ENCODE peak calls at places on chromosomes 1 and 21, in seven cellular contexts. Y is AG09319, R is Calu3, W is GM12865, N is PC-3, K is neural progenitor cell, J is heart left ventricle. L is an unnamed sample.

GRCh38 chr21:32392299-32392879 is 423 bp downstream of the URB1 start:
- DNase-seq in R (no peak), W (peak), J (no peak), K (peak), N (peak), Y (no peak), L (no peak)

GRCh38 chr1:72281144-72281543 is 1.2 kb downstream of the NEGR1 start:
- DNase-seq in W (no peak), Y (no peak), R (no peak), N (peak), K (no peak), J (no peak), L (no peak)

GRCh38 chr1:235943581-235944114 is 76.9 kb upstream of the LYST start:
- DNase-seq in Y (no peak), J (no peak), N (peak), W (no peak), K (no peak), R (no peak), L (no peak)

GRCh38 chr1:92973203-92973907 is 12.1 kb upstream of the DIPK1A start:
- DNase-seq in K (no peak), R (no peak), N (no peak), W (peak), Y (no peak), J (no peak), L (no peak)

GRCh38 chr1:156165083-156165482 is 11.7 kb downstream of the SEMA4A start:
- DNase-seq in R (no peak), N (no peak), Y (no peak), K (no peak), J (no peak), W (no peak), L (no peak)

GRCh38 chr1:201916649-201917249 is 28.1 kb downstream of the SHISA4 start:
- DNase-seq in Y (peak), R (peak), N (peak), K (no peak), J (no peak), W (peak), L (no peak)

GRCh38 chr1:34681481-34682451 is 73.1 kb upstream of the GJB5 start:
- DNase-seq in K (peak), J (no peak), N (peak), W (peak), R (peak), Y (peak), L (peak)

GRCh38 chr1:97936976-97937375 is 16.1 kb upstream of the DPYD start:
- DNase-seq in J (no peak), K (no peak), W (no peak), R (no peak), N (no peak), Y (no peak), L (no peak)

GRCh38 chr1:173245892-173246291 is 38.8 kb upstream of the TNFSF4 start:
- DNase-seq in R (no peak), J (no peak), K (no peak), N (no peak), W (no peak), Y (no peak), L (no peak)

GRCh38 chr1:167752219-167752985 is 30.6 kb downstream of the MPZL1 start:
- DNase-seq in W (peak), J (no peak), R (no peak), N (peak), K (no peak), Y (no peak), L (no peak)

GRCh38 chr1:25063591-25064416 is 133.7 kb upstream of the RUNX3 start:
- DNase-seq in N (peak), Y (no peak), K (no peak), R (no peak), W (no peak), J (no peak), L (no peak)

GRCh38 chr1:42482635-42483153 is 19.6 kb downstream of the CCDC30 start:
- DNase-seq in W (peak), R (no peak), J (no peak), N (no peak), Y (no peak), K (no peak), L (no peak)

GRCh38 chr1:183590225-183591191 is at the start of gene NCF2:
- DNase-seq in J (peak), N (no peak), Y (no peak), K (no peak), R (peak), W (peak), L (peak)

GRCh38 chr1:34164510-34165381 is at the start of gene CSMD2:
- DNase-seq in Y (peak), R (peak), J (no peak), N (no peak), W (no peak), K (peak), L (peak)

GRCh38 chr1:236103646-236104218 is 38.6 kb upstream of the GPR137B start:
- DNase-seq in W (peak), N (peak), Y (no peak), J (peak), R (peak), K (peak), L (peak)

GRCh38 chr1:98176414-98176813 is 255.6 kb upstream of the DPYD start:
- DNase-seq in Y (no peak), N (peak), K (no peak), J (no peak), W (no peak), R (no peak), L (no peak)

GRCh38 chr1:179177614-179178013 is 51.9 kb downstream of the ABL2 start:
- DNase-seq in J (no peak), W (no peak), R (no peak), N (no peak), K (no peak), Y (no peak), L (no peak)

GRCh38 chr1:228008391-228009115 is 1.8 kb downstream of the WNT3A start:
- DNase-seq in K (peak), Y (no peak), J (no peak), R (no peak), N (no peak), W (no peak), L (no peak)

GRCh38 chr1:46183119-46183842 is 7.0 kb upstream of the P3R3URF start:
- DNase-seq in K (no peak), W (no peak), Y (peak), J (peak), N (peak), R (peak), L (no peak)

GRCh38 chr21:16708431-16708830 is 804.4 kb upstream of the CXADR start:
- DNase-seq in K (no peak), J (no peak), W (no peak), R (no peak), N (no peak), Y (no peak), L (no peak)

GRCh38 chr1:212010004-212010403 is 25.4 kb downstream of the INTS7 start:
- DNase-seq in K (no peak), Y (no peak), J (no peak), N (no peak), W (no peak), R (no peak), L (no peak)

GRCh38 chr1:183443025-183443424 is 24.8 kb upstream of the NMNAT2 start:
- DNase-seq in J (no peak), N (peak), K (no peak), W (no peak), Y (no peak), R (no peak), L (no peak)

GRCh38 chr1:68276448-68276847 is 44.1 kb upstream of the WLS start:
- DNase-seq in J (no peak), K (no peak), W (no peak), R (no peak), N (no peak), Y (no peak), L (no peak)

GRCh38 chr1:206635983-206636354 is 633 bp downstream of the DYRK3 start:
- DNase-seq in N (no peak), Y (no peak), W (peak), J (no peak), R (no peak), K (no peak), L (peak)

GRCh38 chr1:196557797-196558196 is 50.4 kb downstream of the KCNT2 start:
- DNase-seq in J (no peak), W (no peak), Y (no peak), R (no peak), K (no peak), N (no peak), L (no peak)

GRCh38 chr1:200115532-200115931 is 88.0 kb downstream of the NR5A2 start:
- DNase-seq in Y (no peak), R (peak), W (peak), N (no peak), J (no peak), K (no peak), L (no peak)

GRCh38 chr1:2554621-2555387 is 1.4 kb upstream of the TNFRSF14 start:
- DNase-seq in J (no peak), R (peak), N (peak), Y (no peak), W (peak), K (peak), L (peak)

GRCh38 chr1:68197459-68197858 is 34.9 kb downstream of the WLS start:
- DNase-seq in N (no peak), W (no peak), Y (no peak), J (no peak), R (no peak), K (no peak), L (no peak)

GRCh38 chr1:72635719-72636118 is 353.4 kb upstream of the NEGR1 start:
- DNase-seq in N (peak), J (no peak), Y (no peak), R (no peak), W (no peak), K (no peak), L (no peak)

GRCh38 chr1:90850181-90850924 is 133.3 kb upstream of the BARHL2 start:
- DNase-seq in N (no peak), Y (no peak), W (no peak), J (no peak), R (no peak), K (peak), L (no peak)

GRCh38 chr1:93051961-93052360 is 27.1 kb upstream of the MTF2 start:
- DNase-seq in N (peak), Y (no peak), R (no peak), J (no peak), W (no peak), K (no peak), L (no peak)

GRCh38 chr1:29736582-29737188 is 500.4 kb downstream of the PTPRU start:
- DNase-seq in W (peak), R (peak), N (peak), Y (peak), J (peak), K (peak), L (peak)

GRCh38 chr1:241532864-241533263 is 686 bp downstream of the KMO start:
- DNase-seq in Y (no peak), R (no peak), J (no peak), N (no peak), W (peak), K (no peak), L (peak)

GRCh38 chr21:42257091-42257760 is 38.3 kb downstream of the ABCG1 start:
- DNase-seq in K (no peak), N (no peak), J (no peak), R (no peak), Y (no peak), W (no peak), L (no peak)

GRCh38 chr1:200979574-200980451 is 43.7 kb downstream of the KIF21B start:
- DNase-seq in Y (no peak), J (no peak), K (peak), N (peak), R (peak), W (peak), L (peak)

GRCh38 chr1:67721112-67721511 is 36.1 kb downstream of the GADD45A start:
- DNase-seq in J (no peak), K (no peak), W (no peak), N (no peak), Y (no peak), R (no peak), L (no peak)

GRCh38 chr1:228081578-228082259 is 789 bp upstream of the ARF1 start:
- DNase-seq in R (no peak), J (no peak), N (peak), Y (no peak), K (peak), W (peak), L (no peak)

DNA sequence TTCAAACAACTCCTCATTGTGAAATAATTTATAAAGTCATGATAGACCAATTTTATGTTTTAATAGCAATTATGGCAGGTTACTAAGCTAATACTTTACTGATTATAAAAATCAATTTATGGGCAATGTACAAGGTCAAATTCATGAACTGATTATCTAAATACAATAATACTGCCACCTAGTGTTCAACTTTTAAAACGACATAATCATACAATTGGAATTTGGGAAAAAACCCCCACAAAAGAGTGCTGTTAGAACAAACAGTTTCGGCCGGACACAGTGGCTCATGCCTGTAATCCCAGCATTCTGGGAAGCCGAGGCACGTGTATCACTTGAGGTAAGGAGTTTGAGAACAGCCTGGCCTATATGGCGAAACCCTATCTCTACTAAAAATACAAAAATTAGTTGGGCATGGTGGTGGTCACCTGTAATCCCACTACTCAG is 14.0 kb downstream of the GTF2B start:
- DNase-seq in W (no peak), R (no peak), K (peak), Y (no peak), J (no peak), N (peak), L (no peak)
- TF ChIP-seq CTCF in W (peak), R (no peak), K (peak), Y (peak), J (peak), N (peak), L (peak)

GRCh38 chr1:170210142-170210541 is 64.4 kb downstream of the NTMT2 start:
- DNase-seq in R (no peak), Y (no peak), N (no peak), W (no peak), J (no peak), K (no peak), L (no peak)
- TF ChIP-seq CTCF in R (no peak), Y (no peak), N (no peak), W (no peak), J (no peak), K (no peak), L (no peak)

GRCh38 chr1:17338706-17339493 is 30.9 kb downstream of the PADI4 start:
- DNase-seq in J (no peak), Y (no peak), R (no peak), W (no peak), N (no peak), K (no peak), L (no peak)
- TF ChIP-seq CTCF in J (no peak), Y (no peak), R (no peak), W (no peak), N (no peak), K (peak), L (no peak)

DNA sequence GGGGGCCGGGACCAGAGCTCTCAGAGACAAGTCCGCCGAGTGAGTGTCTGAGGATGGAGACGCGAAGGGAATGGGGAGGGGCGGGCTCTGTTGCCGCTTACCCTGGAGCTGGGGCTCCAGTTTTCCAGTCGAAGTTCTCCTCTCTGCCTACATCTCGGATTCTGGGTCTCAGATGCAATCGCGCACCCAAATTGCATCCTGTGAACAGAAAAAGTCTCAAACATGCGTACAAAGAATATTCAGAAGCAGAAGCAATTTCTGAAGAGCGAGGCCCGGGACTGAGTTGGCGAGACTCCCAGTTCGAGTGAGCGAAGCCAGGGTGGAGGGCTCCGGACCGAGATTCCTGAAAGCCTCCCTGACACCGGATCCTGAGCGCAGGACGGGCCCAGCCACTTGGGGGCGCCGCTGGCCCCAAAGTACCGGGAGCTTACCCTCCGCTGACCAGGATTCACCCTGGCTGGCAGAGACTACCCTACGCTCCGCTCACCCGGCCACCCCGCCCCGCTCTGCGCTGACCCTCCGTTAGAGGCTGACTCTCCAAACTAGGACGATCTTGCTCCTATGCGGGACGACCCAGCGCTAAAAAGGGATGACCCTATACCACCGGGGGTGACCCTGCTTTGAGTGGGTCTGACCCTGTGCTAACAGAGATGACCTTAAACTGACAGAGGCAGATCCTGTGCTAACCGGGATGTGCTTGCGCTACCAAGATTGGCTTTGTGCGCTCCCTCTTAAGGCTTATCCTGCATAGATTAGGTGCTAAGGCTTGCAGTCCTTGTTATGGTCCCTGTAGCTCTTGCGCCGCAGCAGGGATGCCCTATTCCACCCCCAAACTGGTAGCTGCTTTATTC is 12.1 kb downstream of the FOXD2 start:
- DNase-seq in Y (no peak), N (peak), K (peak), R (peak), J (peak), W (no peak), L (peak)
- TF ChIP-seq CTCF in Y (peak), N (peak), K (peak), R (no peak), J (peak), W (peak), L (peak)

GRCh38 chr1:23178931-23179330 is 10.3 kb upstream of the LUZP1 start:
- DNase-seq in J (no peak), K (peak), R (no peak), N (peak), W (peak), Y (no peak), L (peak)
- TF ChIP-seq CTCF in J (no peak), K (peak), R (no peak), N (peak), W (peak), Y (peak), L (no peak)